ENCODE peak calls at places on chromosomes 11 and 22, in ten cellular contexts. B, K, D, L, Z, S, N, J, I and T are unnamed samples.

GRCh38 chr11:118209037-118209436 is 15.8 kb downstream of the JAML start:
- DNase-seq in B (no peak), K (no peak), D (no peak), L (no peak), Z (no peak), S (no peak), N (no peak), J (no peak), I (no peak), T (no peak)

GRCh38 chr22:30667092-30667485 is 586 bp downstream of the DUSP18 start:
- DNase-seq in B (peak; percentile 14), K (no peak), D (no peak), L (peak; percentile 13), Z (no peak), S (no peak), N (no peak), J (no peak), I (no peak), T (no peak)

GRCh38 chr11:111585371-111585770 is 16.9 kb upstream of the SIK2 start:
- DNase-seq in B (no peak), K (no peak), D (no peak), L (no peak), Z (no peak), S (peak; percentile 63), N (no peak), J (no peak), I (no peak), T (no peak)

GRCh38 chr11:16844268-16844667 is 105.8 kb downstream of the C11orf58 start:
- DNase-seq in B (no peak), K (no peak), D (no peak), L (no peak), Z (no peak), S (no peak), N (no peak), J (no peak), I (no peak), T (no peak)

GRCh38 chr22:38469306-38469781 is 1.4 kb downstream of the KDELR3 start:
- DNase-seq in B (no peak), K (no peak), D (no peak), L (no peak), Z (no peak), S (no peak), N (no peak), J (no peak), I (no peak), T (no peak)

GRCh38 chr11:47000033-47000432 is 63.5 kb downstream of the CSTPP1 start:
- DNase-seq in B (no peak), K (no peak), D (no peak), L (no peak), Z (no peak), S (no peak), N (no peak), J (no peak), I (no peak), T (no peak)

GRCh38 chr22:29393019-29393608 is 4.7 kb upstream of the AP1B1 start:
- DNase-seq in B (no peak), K (no peak), D (no peak), L (no peak), Z (no peak), S (no peak), N (no peak), J (no peak), I (no peak), T (no peak)

GRCh38 chr11:100356035-100356434 is 331.1 kb upstream of the ARHGAP42 start:
- DNase-seq in B (no peak), K (no peak), D (no peak), L (no peak), Z (no peak), S (no peak), N (no peak), J (no peak), I (no peak), T (no peak)

GRCh38 chr11:34501962-34502361 is 11.6 kb downstream of the ELF5 start:
- DNase-seq in B (no peak), K (no peak), D (no peak), L (no peak), Z (no peak), S (peak; percentile 38), N (no peak), J (no peak), I (no peak), T (no peak)

GRCh38 chr11:13316528-13316961 is 39.0 kb downstream of the BMAL1 start:
- DNase-seq in B (no peak), K (no peak), D (peak; percentile 36), L (no peak), Z (no peak), S (peak; percentile 89), N (no peak), J (no peak), I (no peak), T (no peak)

GRCh38 chr11:78841451-78842060 is 266.9 kb upstream of the NARS2 start:
- DNase-seq in B (no peak), K (no peak), D (peak; percentile 24), L (no peak), Z (no peak), S (peak; percentile 64), N (no peak), J (no peak), I (no peak), T (no peak)